ENCODE peak calls at places on chromosome X, in seven cellular contexts. J is astrocyte of the spinal cord; R is kidney epithelial cell; P is AG10803; S is naive thymus-derived CD4-positive, alpha-beta T cell; W is A549; Q is GM12878. H is an unnamed sample.

GRCh38 chrX:150162141-150162540 is 201.0 kb upstream of the MAMLD1 start:
- DNase-seq in S (no peak), R (no peak), W (peak; percentile 18), Q (no peak), P (no peak), J (no peak), H (no peak)

GRCh38 chrX:140509468-140510305 is 4.8 kb upstream of the SOX3 start:
- DNase-seq in W (no peak), Q (no peak), J (no peak), S (no peak), R (no peak), P (no peak), H (no peak)

GRCh38 chrX:51461053-51462050 is 35.0 kb downstream of the NUDT11 start:
- DNase-seq in J (peak; percentile 57), R (no peak), W (peak; percentile 12), S (peak; percentile 18), Q (no peak), P (peak; percentile 32), H (peak; percentile 26)

GRCh38 chrX:114976321-114976720 is 41.1 kb downstream of the IL13RA2 start:
- DNase-seq in Q (no peak), R (no peak), W (no peak), J (no peak), S (no peak), P (peak; percentile 62), H (no peak)

GRCh38 chrX:29090811-29091210 is 503.6 kb downstream of the IL1RAPL1 start:
- DNase-seq in Q (no peak), S (no peak), R (no peak), W (no peak), P (peak; percentile 0), J (peak; percentile 22), H (no peak)

GRCh38 chrX:110322603-110323002 is 4.7 kb upstream of the AMMECR1 start:
- DNase-seq in S (no peak), Q (no peak), P (peak; percentile 40), R (no peak), W (no peak), J (peak; percentile 9), H (no peak)

GRCh38 chrX:1323315-1323714 is 13.3 kb upstream of the IL3RA start:
- DNase-seq in R (no peak), P (no peak), S (peak; percentile 36), Q (peak; percentile 55), W (peak; percentile 76), J (no peak), H (no peak)

GRCh38 chrX:85084770-85085393 is 81.2 kb downstream of the APOOL start:
- DNase-seq in J (peak; percentile 33), S (peak; percentile 3), R (peak; percentile 2), W (peak; percentile 16), Q (peak; percentile 8), P (peak; percentile 31), H (peak; percentile 12)

GRCh38 chrX:13659057-13659456 is 6.1 kb downstream of the TCEANC start:
- DNase-seq in W (peak; percentile 17), S (no peak), R (no peak), J (peak; percentile 20), P (peak; percentile 66), Q (no peak), H (no peak)

GRCh38 chrX:8726031-8726652 is 5.8 kb downstream of the ANOS1 start:
- DNase-seq in R (no peak), W (no peak), Q (no peak), P (no peak), S (no peak), J (no peak), H (no peak)

GRCh38 chrX:139141370-139141769 is 389.2 kb upstream of the F9 start:
- DNase-seq in Q (no peak), J (no peak), P (no peak), W (no peak), R (no peak), S (no peak), H (no peak)

GRCh38 chrX:130125090-130125489 is 14.8 kb upstream of the ELF4 start:
- DNase-seq in Q (no peak), S (no peak), P (peak; percentile 69), W (no peak), R (no peak), J (no peak), H (no peak)

GRCh38 chrX:80807606-80808159 is 2.0 kb downstream of the BRWD3 start:
- DNase-seq in P (no peak), Q (no peak), R (no peak), W (peak; percentile 71), S (no peak), J (no peak), H (no peak)

GRCh38 chrX:63761639-63762038 is 23.4 kb downstream of the ARHGEF9 start:
- DNase-seq in R (no peak), W (no peak), Q (peak; percentile 34), P (no peak), J (no peak), S (peak; percentile 8), H (no peak)

GRCh38 chrX:68084765-68085164 is 348.5 kb downstream of the OPHN1 start:
- DNase-seq in P (peak; percentile 84), Q (no peak), J (peak; percentile 4), W (no peak), R (no peak), S (no peak), H (no peak)

GRCh38 chrX:21947671-21948070 is 7.2 kb downstream of the SMS start:
- DNase-seq in J (no peak), P (no peak), Q (no peak), R (no peak), W (no peak), S (no peak), H (no peak)

GRCh38 chrX:21946925-21947641 is 6.6 kb downstream of the SMS start:
- DNase-seq in Q (no peak), S (no peak), R (no peak), W (no peak), P (peak; percentile 44), J (peak; percentile 63), H (no peak)

GRCh38 chrX:21940356-21940829 is at the start of gene SMS:
- DNase-seq in R (no peak), J (peak; percentile 77), W (peak; percentile 62), P (peak; percentile 69), Q (no peak), S (peak; percentile 9), H (no peak)

GRCh38 chrX:21943460-21944135 is 3.1 kb downstream of the SMS start:
- DNase-seq in J (peak; percentile 91), Q (no peak), P (peak; percentile 83), S (no peak), W (peak; percentile 20), R (peak; percentile 68), H (peak; percentile 76)

GRCh38 chrX:21944136-21944615 is 3.7 kb downstream of the SMS start:
- DNase-seq in S (no peak), R (no peak), W (no peak), P (no peak), Q (no peak), J (no peak), H (no peak)
- H3K4me3 ChIP-seq in S (no peak overlapping the region), R (peak overlapping the region; percentile 9), W (no peak overlapping the region), P (no peak overlapping the region), Q (no peak overlapping the region), J (no peak overlapping the region), H (no peak overlapping the region)

GRCh38 chrX:83501540-83501939 is 6.5 kb upstream of the POU3F4 start:
- DNase-seq in J (no peak), W (no peak), R (no peak), Q (no peak), S (no peak), P (no peak), H (no peak)

GRCh38 chrX:83495882-83496281 is 12.2 kb upstream of the POU3F4 start:
- DNase-seq in Q (no peak), R (no peak), W (no peak), P (no peak), S (no peak), J (no peak), H (no peak)

GRCh38 chrX:83501003-83501402 is 7.1 kb upstream of the POU3F4 start:
- DNase-seq in R (no peak), J (no peak), S (no peak), P (no peak), W (no peak), Q (no peak), H (no peak)
- H3K4me3 ChIP-seq in R (no peak overlapping the region), J (no peak overlapping the region), S (no peak overlapping the region), P (no peak overlapping the region), W (no peak overlapping the region), Q (no peak overlapping the region), H (no peak overlapping the region)

DNA sequence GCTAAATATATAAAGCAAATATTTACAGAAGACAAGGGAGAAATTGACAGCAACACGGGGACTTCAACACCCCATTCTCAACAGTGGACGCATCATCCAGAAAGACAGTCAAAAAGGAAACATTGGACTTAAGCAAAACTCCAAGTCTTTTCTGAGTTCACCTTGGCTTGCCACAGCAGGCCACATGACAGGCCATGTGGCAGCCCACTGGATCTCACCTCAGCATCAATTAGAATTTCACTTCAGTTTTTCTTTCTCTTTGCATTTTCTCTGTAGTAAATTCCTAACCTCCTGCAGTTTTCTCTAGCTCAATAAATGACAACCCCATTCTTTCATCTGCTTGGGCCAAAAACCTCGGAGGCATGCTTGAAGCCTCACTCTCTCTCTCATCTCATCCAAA is 12.4 kb downstream of the SMIM9 start:
- DNase-seq in R (no peak), J (no peak), S (no peak), P (no peak), Q (no peak), W (no peak), H (no peak)
- H3K4me3 ChIP-seq in R (no peak overlapping the region), J (no peak overlapping the region), S (no peak overlapping the region), P (no peak overlapping the region), Q (no peak overlapping the region), W (no peak overlapping the region), H (no peak overlapping the region)

DNA sequence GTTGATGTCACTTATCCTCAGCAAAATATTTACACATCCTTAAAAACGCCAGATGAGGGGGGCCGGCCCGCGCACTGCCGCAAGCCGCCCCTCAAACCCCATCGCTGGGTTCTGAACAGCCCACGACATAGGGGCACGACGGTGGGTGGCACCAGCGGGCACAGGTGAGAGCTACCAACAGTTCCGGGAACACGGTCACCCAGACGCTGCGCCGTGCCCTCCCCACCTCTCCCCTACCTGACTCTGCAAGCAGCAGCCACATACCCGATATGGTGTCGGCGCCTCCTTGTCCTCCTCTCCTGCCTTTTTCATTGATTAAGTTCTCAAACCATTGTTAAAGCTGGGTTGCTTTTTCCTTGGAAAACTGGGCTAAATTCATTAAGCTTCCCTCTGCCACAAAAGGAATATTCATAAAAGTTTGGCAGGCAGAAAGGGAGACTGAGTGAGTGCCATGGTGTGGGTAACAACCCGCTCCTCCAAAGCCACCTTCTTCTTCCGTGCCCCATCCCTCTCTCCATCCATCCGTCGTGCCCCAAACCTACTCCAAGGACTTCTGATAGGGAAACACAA is 1.4 kb downstream of the RAI2 start:
- DNase-seq in J (no peak), S (peak; percentile 37), P (no peak), R (no peak), W (no peak), Q (no peak), H (no peak)
- H3K4me3 ChIP-seq in J (no peak overlapping the region), S (peak overlapping the region; percentile 37), P (no peak overlapping the region), R (no peak overlapping the region), W (peak overlapping the region; percentile 52), Q (no peak overlapping the region), H (peak overlapping the region; percentile 33)

GRCh38 chrX:131801911-131802310 is 221.2 kb upstream of the STK26 start:
- DNase-seq in Q (no peak), W (no peak), J (no peak), R (no peak), S (no peak), P (no peak), H (no peak)

GRCh38 chrX:131801066-131801465 is 222.0 kb upstream of the STK26 start:
- DNase-seq in Q (no peak), W (no peak), S (no peak), R (no peak), J (no peak), P (no peak), H (no peak)

GRCh38 chrX:131802836-131803626 is 220.1 kb upstream of the STK26 start:
- DNase-seq in J (peak; percentile 79), Q (peak; percentile 68), S (no peak), R (no peak), P (no peak), W (peak; percentile 49), H (no peak)
- H3K4me3 ChIP-seq in J (peak overlapping the region; percentile 35), Q (peak overlapping the region; percentile 58), S (no peak overlapping the region), R (peak overlapping the region; percentile 10), P (no peak overlapping the region), W (peak overlapping the region; percentile 31), H (peak overlapping the region; percentile 32)

H was measured in astrocyte of the cerebellum.